ENCODE peak calls at places on chromosomes 13 and 19, in nine cellular contexts. A, E, N, T, J, C, P, B and F are unnamed samples.

GRCh38 chr13:29954082-29955043 is 103.9 kb upstream of the UBL3 start:
- DNase-seq in E (no peak), C (no peak), T (no peak), N (no peak), J (peak), A (no peak), B (no peak), P (no peak), F (no peak)

GRCh38 chr13:80235559-80236296 is 105.2 kb downstream of the SPRY2 start:
- DNase-seq in N (no peak), P (no peak), A (no peak), T (no peak), B (peak), E (no peak), J (no peak), C (peak), F (no peak)

GRCh38 chr19:7907544-7907943 is 3.9 kb downstream of the MAP2K7 start:
- DNase-seq in N (peak), A (no peak), B (no peak), P (no peak), J (no peak), T (no peak), C (no peak), E (no peak), F (no peak)

GRCh38 chr19:46745521-46746280 is at the start of gene FKRP:
- DNase-seq in J (no peak), E (peak), P (no peak), N (peak), C (no peak), B (peak), T (no peak), A (no peak), F (peak)

GRCh38 chr13:76225815-76226489 is 589.8 kb downstream of the LMO7 start:
- DNase-seq in C (peak), E (peak), T (peak), P (peak), A (no peak), B (no peak), N (no peak), J (no peak), F (no peak)

GRCh38 chr19:18102916-18103542 is 5.5 kb downstream of the MAST3 start:
- DNase-seq in E (no peak), P (no peak), A (no peak), N (no peak), B (peak), J (no peak), T (no peak), C (no peak), F (no peak)

GRCh38 chr19:35236638-35237400 is 8.3 kb upstream of the FAM187B start:
- DNase-seq in P (no peak), J (no peak), E (no peak), A (no peak), B (peak), C (no peak), N (no peak), T (no peak), F (no peak)

GRCh38 chr19:10270180-10270615 is 722 bp upstream of the ICAM1 start:
- DNase-seq in A (peak), J (peak), C (peak), B (no peak), P (peak), E (peak), N (no peak), T (no peak), F (peak)

GRCh38 chr13:59771272-59771671 is 392.5 kb downstream of the DIAPH3 start:
- DNase-seq in J (no peak), B (peak), A (no peak), E (no peak), N (no peak), T (no peak), C (no peak), P (no peak), F (no peak)

GRCh38 chr19:343451-343931 is 1.1 kb downstream of the MIER2 start:
- DNase-seq in J (no peak), B (peak), E (no peak), N (no peak), T (no peak), C (no peak), A (no peak), P (no peak), F (no peak)

GRCh38 chr19:46133777-46134231 is 9.3 kb upstream of the IGFL3 start:
- DNase-seq in N (no peak), B (no peak), P (no peak), J (no peak), T (no peak), E (no peak), A (no peak), C (no peak), F (no peak)

GRCh38 chr13:98490195-98490771 is 86.6 kb downstream of the STK24 start:
- DNase-seq in C (no peak), P (no peak), A (no peak), J (no peak), N (no peak), B (no peak), E (no peak), T (no peak), F (no peak)

GRCh38 chr19:44643605-44644390 is at the start of gene PVR:
- DNase-seq in J (peak), C (peak), A (peak), B (peak), P (peak), T (no peak), E (peak), N (peak), F (peak)

GRCh38 chr13:36207672-36208071 is 6.7 kb downstream of the SOHLH2 start:
- DNase-seq in J (no peak), B (no peak), P (no peak), A (no peak), E (no peak), N (no peak), T (no peak), C (no peak), F (no peak)

GRCh38 chr13:70391678-70392077 is 283.4 kb upstream of the KLHL1 start:
- DNase-seq in E (no peak), T (no peak), P (no peak), B (no peak), C (peak), A (peak), J (no peak), N (peak), F (no peak)

GRCh38 chr19:54674021-54674617 is 11.3 kb downstream of the LILRB4 start:
- DNase-seq in N (no peak), A (no peak), B (peak), C (no peak), E (no peak), T (no peak), J (no peak), P (no peak), F (no peak)

GRCh38 chr13:73428137-73428536 is 369.3 kb downstream of the KLF5 start:
- DNase-seq in B (peak), T (peak), E (no peak), P (no peak), N (no peak), C (no peak), A (no peak), J (no peak), F (no peak)

GRCh38 chr19:4198467-4199126 is 16.1 kb downstream of the ANKRD24 start:
- DNase-seq in E (no peak), T (no peak), B (no peak), J (no peak), N (no peak), C (no peak), P (no peak), A (no peak), F (no peak)

GRCh38 chr19:42480335-42481095 is 37.8 kb upstream of the CXCL17 start:
- DNase-seq in C (peak), A (no peak), E (no peak), N (no peak), B (peak), P (no peak), J (no peak), T (no peak), F (no peak)

GRCh38 chr19:11101057-11101456 is 11.8 kb downstream of the LDLR start:
- DNase-seq in E (no peak), T (no peak), P (no peak), C (no peak), J (no peak), N (no peak), B (no peak), A (no peak), F (no peak)

GRCh38 chr13:64052526-64052925 is 2636.9 kb upstream of the PCDH20 start:
- DNase-seq in N (no peak), P (no peak), T (no peak), B (peak), C (no peak), E (no peak), A (no peak), J (no peak), F (no peak)

GRCh38 chr13:54232700-54233099 is 1204.1 kb downstream of the OLFM4 start:
- DNase-seq in T (no peak), N (no peak), C (no peak), P (no peak), A (no peak), E (no peak), B (no peak), J (no peak), F (no peak)

GRCh38 chr13:77415253-77416127 is 88.6 kb upstream of the MYCBP2 start:
- DNase-seq in E (no peak), B (no peak), T (no peak), J (no peak), C (no peak), N (no peak), P (no peak), A (no peak), F (no peak)

GRCh38 chr19:14033946-14034345 is 2.4 kb downstream of the IL27RA start:
- DNase-seq in B (no peak), T (no peak), E (no peak), P (no peak), N (no peak), C (no peak), J (no peak), A (no peak), F (no peak)

GRCh38 chr13:40981361-40981760 is 37.8 kb downstream of the ELF1 start:
- DNase-seq in N (no peak), P (no peak), E (no peak), J (no peak), A (no peak), B (peak), C (no peak), T (no peak), F (no peak)

GRCh38 chr13:103100795-103101194 is 34.6 kb upstream of the SLC10A2 start:
- DNase-seq in J (no peak), P (no peak), A (no peak), E (no peak), C (no peak), N (no peak), T (no peak), B (no peak), F (no peak)

GRCh38 chr13:114269281-114269770 is 12.1 kb upstream of the UPF3A start:
- DNase-seq in J (no peak), P (no peak), N (no peak), B (no peak), E (no peak), T (no peak), A (no peak), C (no peak), F (no peak)

GRCh38 chr13:85833938-85834337 is 34.7 kb upstream of the SLITRK6 start:
- DNase-seq in A (no peak), T (no peak), J (no peak), N (no peak), P (no peak), B (no peak), C (no peak), E (no peak), F (no peak)

GRCh38 chr19:50325310-50326100 is 3.7 kb downstream of the KCNC3 start:
- DNase-seq in P (peak), C (peak), N (peak), J (peak), E (peak), A (peak), B (peak), T (no peak), F (peak)

GRCh38 chr19:20479483-20479882 is 86.1 kb downstream of the ZNF737 start:
- DNase-seq in A (no peak), C (no peak), P (no peak), N (no peak), B (no peak), E (no peak), T (no peak), J (no peak), F (no peak)

GRCh38 chr13:49995535-49996165 is 1.2 kb upstream of the TRIM13 start:
- DNase-seq in C (peak), J (no peak), N (no peak), A (no peak), E (no peak), P (no peak), B (no peak), T (no peak), F (no peak)

GRCh38 chr19:44673510-44673909 is 2.2 kb downstream of the CEACAM19 start:
- DNase-seq in N (no peak), B (no peak), C (no peak), T (no peak), P (no peak), J (no peak), E (no peak), A (no peak), F (no peak)

GRCh38 chr13:69857188-69857821 is 250.3 kb upstream of the ATXN8OS start:
- DNase-seq in J (no peak), T (no peak), E (no peak), A (no peak), B (peak), C (no peak), N (no peak), P (no peak), F (no peak)

GRCh38 chr19:11018179-11018578 is 57.3 kb downstream of the SMARCA4 start:
- DNase-seq in C (no peak), J (no peak), N (no peak), P (no peak), B (no peak), A (peak), E (no peak), T (no peak), F (no peak)

GRCh38 chr19:48473161-48473966 is 4.2 kb downstream of the CYTH2 start:
- DNase-seq in B (no peak), P (no peak), C (peak), J (no peak), E (no peak), T (no peak), N (peak), A (no peak), F (no peak)

GRCh38 chr19:873084-874019 is 13.9 kb downstream of the CFD start:
- DNase-seq in J (peak), T (no peak), P (no peak), A (peak), B (peak), E (no peak), N (no peak), C (no peak), F (peak)

GRCh38 chr19:40543029-40543597 is 33.6 kb upstream of the SHKBP1 start:
- DNase-seq in P (no peak), C (no peak), N (no peak), T (no peak), A (no peak), J (no peak), B (no peak), E (no peak), F (no peak)

GRCh38 chr13:46643165-46643777 is 90.3 kb downstream of the LRCH1 start:
- DNase-seq in E (no peak), J (no peak), B (no peak), A (no peak), P (no peak), N (no peak), T (no peak), C (no peak), F (no peak)

GRCh38 chr13:44796597-44797517 is 192.4 kb downstream of the NUFIP1 start:
- DNase-seq in A (no peak), P (no peak), E (no peak), C (no peak), B (no peak), J (no peak), N (no peak), T (no peak), F (no peak)
- H3K27ac ChIP-seq in A (no peak), P (no peak), E (no peak), C (no peak), B (no peak), J (peak), N (no peak), T (no peak), F (no peak)

GRCh38 chr19:5893907-5894703 is 9.5 kb downstream of the NDUFA11 start:
- DNase-seq in P (no peak), A (no peak), E (peak), C (no peak), J (no peak), N (no peak), T (no peak), B (no peak), F (no peak)

GRCh38 chr19:5894704-5895349 is 8.8 kb downstream of the NDUFA11 start:
- DNase-seq in J (no peak), E (no peak), P (no peak), A (no peak), B (no peak), C (no peak), T (no peak), N (no peak), F (no peak)

GRCh38 chr19:5891938-5892771 is 11.4 kb downstream of the NDUFA11 start:
- DNase-seq in E (no peak), B (no peak), P (no peak), A (peak), J (peak), N (peak), T (no peak), C (peak), F (no peak)

GRCh38 chr19:5892772-5893275 is 10.8 kb downstream of the NDUFA11 start:
- DNase-seq in P (no peak), J (no peak), N (no peak), B (no peak), A (no peak), E (no peak), T (no peak), C (no peak), F (no peak)

DNA sequence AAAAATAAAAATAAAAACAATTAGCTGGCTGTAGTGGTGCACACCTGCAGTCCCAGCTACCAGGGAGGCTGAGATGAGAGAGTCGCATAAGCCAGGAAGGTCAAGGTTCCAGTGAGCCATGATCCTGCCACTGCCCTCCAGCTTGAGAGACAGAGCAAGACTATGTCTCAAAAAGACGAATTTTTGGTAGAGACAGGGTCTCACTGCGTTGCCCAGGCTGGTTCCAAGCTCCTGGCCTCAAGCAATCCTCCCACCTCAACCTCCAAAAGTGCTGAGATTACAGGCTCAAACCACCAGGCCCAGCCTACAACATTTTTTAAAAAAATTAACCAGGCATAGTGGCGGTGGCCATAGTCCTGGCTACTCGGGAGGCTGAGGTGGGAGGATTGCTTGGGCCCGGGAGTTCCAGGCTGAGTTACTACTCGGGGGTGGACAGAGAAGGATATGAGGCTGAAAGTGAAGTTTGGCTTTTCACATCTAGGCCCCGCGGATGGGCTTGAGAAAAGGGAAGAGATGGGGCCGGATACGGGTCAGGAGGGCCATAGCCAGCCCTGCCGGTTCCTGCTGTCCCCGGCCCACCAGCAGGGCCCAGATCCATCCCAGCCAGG is 10.2 kb downstream of the NDUFA11 start:
- DNase-seq in P (no peak), B (no peak), C (no peak), A (no peak), N (no peak), J (no peak), T (no peak), E (no peak), F (no peak)
- H3K4me3 ChIP-seq in P (no peak), B (no peak), C (no peak), A (no peak), N (no peak), J (no peak), T (no peak), E (no peak), F (no peak)

DNA sequence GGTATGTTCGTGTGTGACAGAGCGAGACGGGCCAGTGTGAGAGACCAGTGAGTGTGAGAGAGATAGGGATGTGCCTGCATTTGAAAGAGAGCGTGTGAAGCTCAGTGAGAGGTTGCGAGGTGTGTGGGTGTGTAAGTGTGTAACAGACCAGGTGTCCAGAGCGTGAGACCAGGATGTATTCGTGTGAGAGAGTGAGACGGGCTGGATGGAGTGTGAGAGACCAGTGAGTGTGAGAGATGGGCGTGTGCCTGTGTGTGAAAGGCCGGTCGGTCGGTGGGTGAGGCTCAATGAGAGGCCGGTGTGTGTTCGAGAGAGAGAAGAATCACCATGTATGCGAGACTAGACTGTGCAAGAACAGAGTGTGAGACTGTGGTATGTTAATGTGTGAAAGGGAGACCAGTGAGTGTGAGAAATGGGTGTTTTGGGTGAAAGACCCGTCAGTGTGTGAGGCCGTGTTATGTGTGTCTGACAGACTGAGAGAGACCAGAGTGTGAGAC is 675 bp downstream of the ZNF471 start:
- DNase-seq in N (no peak), C (no peak), E (no peak), P (no peak), J (no peak), B (no peak), T (no peak), A (no peak), F (peak)
- H3K27ac ChIP-seq in N (peak), C (peak), E (peak), P (peak), J (peak), B (peak), T (peak), A (peak), F (peak)

GRCh38 chr19:2579678-2580280 is 103.9 kb downstream of the GADD45B start:
- DNase-seq in A (no peak), T (no peak), C (no peak), E (no peak), N (peak), B (no peak), P (no peak), J (no peak), F (peak)
- H3K4me3 ChIP-seq in A (no peak), T (peak), C (no peak), E (peak), N (peak), B (peak), P (peak), J (peak), F (peak)